ENCODE peak calls at places on chromosomes 7 and 10, in seven cellular contexts. N is heart left ventricle, I is suprapubic skin, Y is psoas muscle, O is bronchial epithelial cell, L is choroid plexus epithelial cell, X is upper lobe of right lung. S is an unnamed sample.

GRCh38 chr7:44105832-44106231 is 1.7 kb downstream of the AEBP1 start:
- DNase-seq in Y (no peak), L (no peak), O (no peak), X (no peak), I (no peak), N (no peak), S (no peak)

GRCh38 chr7:84337386-84337785 is 142.8 kb upstream of the SEMA3A start:
- DNase-seq in L (peak), Y (no peak), I (no peak), X (no peak), O (peak), N (no peak), S (no peak)

GRCh38 chr10:113922787-113923570 is 68.5 kb downstream of the NHLRC2 start:
- DNase-seq in N (no peak), Y (no peak), O (no peak), X (no peak), L (no peak), I (no peak), S (no peak)

GRCh38 chr10:123750901-123751300 is 84.7 kb downstream of the GPR26 start:
- DNase-seq in Y (no peak), L (no peak), X (no peak), N (no peak), I (no peak), O (no peak), S (no peak)

GRCh38 chr7:12161146-12161545 is 49.9 kb upstream of the TMEM106B start:
- DNase-seq in O (no peak), L (no peak), N (no peak), I (no peak), Y (no peak), X (no peak), S (no peak)

GRCh38 chr7:150362989-150363769 is 5.4 kb upstream of the REPIN1 start:
- DNase-seq in X (peak), I (no peak), L (no peak), O (no peak), Y (no peak), N (no peak), S (no peak)

GRCh38 chr10:117007080-117007479 is 2.1 kb upstream of the SHTN1 start:
- DNase-seq in I (no peak), O (peak), L (peak), X (no peak), Y (no peak), N (no peak), S (no peak)

GRCh38 chr7:104933433-104934074 is 80.5 kb upstream of the KMT2E start:
- DNase-seq in N (no peak), X (no peak), L (no peak), I (no peak), O (no peak), Y (no peak), S (no peak)

GRCh38 chr7:156692849-156693248 is 52.3 kb downstream of the RNF32 start:
- DNase-seq in Y (no peak), X (no peak), O (no peak), L (no peak), I (no peak), N (no peak), S (no peak)

GRCh38 chr10:98967601-98968000 is 268.1 kb downstream of the HPSE2 start:
- DNase-seq in O (no peak), N (no peak), Y (no peak), L (peak), X (no peak), I (no peak), S (no peak)

GRCh38 chr7:44438851-44439250 is 51.6 kb downstream of the NUDCD3 start:
- DNase-seq in I (no peak), N (no peak), L (peak), Y (no peak), X (no peak), O (no peak), S (no peak)

GRCh38 chr7:125773113-125773800 is 843.6 kb upstream of the POT1 start:
- DNase-seq in X (no peak), O (no peak), L (no peak), I (no peak), Y (no peak), N (no peak), S (no peak)

GRCh38 chr10:10209152-10209551 is 808.5 kb upstream of the CELF2 start:
- DNase-seq in L (peak), N (no peak), X (no peak), O (peak), Y (no peak), I (peak), S (no peak)

GRCh38 chr7:143380264-143380645 is 890 bp upstream of the ZYX start:
- DNase-seq in L (peak), X (peak), N (peak), Y (peak), O (peak), I (peak), S (peak)

GRCh38 chr7:38855867-38856266 is 53.1 kb downstream of the VPS41 start:
- DNase-seq in O (peak), I (no peak), N (no peak), X (no peak), L (no peak), Y (no peak), S (no peak)

GRCh38 chr10:123017421-123018165 is 8.8 kb downstream of the ACADSB start:
- DNase-seq in I (no peak), X (no peak), L (no peak), O (peak), N (no peak), Y (no peak), S (no peak)

GRCh38 chr10:23432161-23432560 is 6.7 kb upstream of the OTUD1 start:
- DNase-seq in N (no peak), X (no peak), L (no peak), O (peak), Y (no peak), I (no peak), S (no peak)

GRCh38 chr10:60271319-60272040 is 118.2 kb downstream of the ANK3 start:
- DNase-seq in L (no peak), Y (no peak), N (no peak), O (no peak), X (no peak), I (no peak), S (no peak)

GRCh38 chr10:113381906-113382562 is 170.8 kb upstream of the HABP2 start:
- DNase-seq in X (no peak), N (no peak), I (no peak), Y (no peak), O (no peak), L (peak), S (no peak)

GRCh38 chr10:117596666-117597065 is 54.1 kb downstream of the EMX2 start:
- DNase-seq in N (no peak), I (no peak), Y (no peak), X (no peak), O (no peak), L (no peak), S (no peak)

GRCh38 chr10:113018034-113018433 is 68.0 kb downstream of the TCF7L2 start:
- DNase-seq in L (no peak), I (no peak), N (no peak), O (no peak), X (no peak), Y (no peak), S (no peak)

GRCh38 chr7:43590862-43591550 is 8.1 kb downstream of the STK17A start:
- DNase-seq in X (no peak), O (no peak), Y (no peak), N (no peak), L (no peak), I (no peak), S (no peak)

GRCh38 chr10:102555781-102556328 is 52.1 kb downstream of the SUFU start:
- DNase-seq in Y (peak), O (peak), N (no peak), I (no peak), X (peak), L (peak), S (no peak)

GRCh38 chr7:140304071-140304799 is 94.1 kb downstream of the SLC37A3 start:
- DNase-seq in O (peak), I (no peak), Y (no peak), L (peak), N (no peak), X (no peak), S (no peak)

GRCh38 chr10:71687077-71687476 is 32.5 kb downstream of the C10orf105 start:
- DNase-seq in O (no peak), N (no peak), X (no peak), Y (no peak), I (no peak), L (no peak), S (no peak)

GRCh38 chr10:124596116-124596785 is 134.6 kb downstream of the LHPP start:
- DNase-seq in I (no peak), O (no peak), L (no peak), Y (peak), N (peak), X (no peak), S (no peak)

GRCh38 chr7:111499027-111499426 is 63.3 kb downstream of the IMMP2L start:
- DNase-seq in X (no peak), Y (no peak), N (no peak), I (no peak), L (peak), O (peak), S (no peak)

GRCh38 chr7:142808461-142808801 is 37.7 kb downstream of the PRSS2 start:
- DNase-seq in X (no peak), O (no peak), N (no peak), I (no peak), Y (no peak), L (no peak), S (no peak)

GRCh38 chr10:63003816-63004453 is 129.2 kb upstream of the NRBF2 start:
- DNase-seq in L (peak), I (no peak), Y (no peak), O (peak), X (no peak), N (no peak), S (no peak)

GRCh38 chr7:150368884-150369739 is 490 bp downstream of the REPIN1 start:
- DNase-seq in Y (peak), N (peak), I (no peak), L (no peak), O (no peak), X (peak), S (peak)

GRCh38 chr7:139889186-139889871 is 60.3 kb downstream of the TBXAS1 start:
- DNase-seq in X (no peak), Y (no peak), O (peak), N (no peak), L (no peak), I (no peak), S (no peak)

GRCh38 chr7:132576723-132577089 is 436 bp upstream of the PLXNA4 start:
- DNase-seq in N (no peak), O (no peak), I (no peak), X (no peak), L (no peak), Y (no peak), S (no peak)

GRCh38 chr10:117552156-117552620 is 9.6 kb downstream of the EMX2 start:
- DNase-seq in N (no peak), L (no peak), X (no peak), O (no peak), Y (no peak), I (no peak), S (no peak)

GRCh38 chr7:26190417-26190869 is 10.1 kb downstream of the HNRNPA2B1 start:
- DNase-seq in N (no peak), Y (no peak), I (no peak), O (no peak), L (no peak), X (no peak), S (no peak)

GRCh38 chr10:5457741-5458140 is 41.6 kb downstream of the CALML5 start:
- DNase-seq in I (no peak), N (no peak), Y (no peak), L (no peak), X (no peak), O (no peak), S (no peak)

GRCh38 chr7:96663871-96664445 is 45.7 kb downstream of the SEM1 start:
- DNase-seq in N (no peak), Y (no peak), X (no peak), L (no peak), I (no peak), O (no peak), S (no peak)

GRCh38 chr7:132857031-132857430 is 224.9 kb downstream of the CHCHD3 start:
- DNase-seq in L (no peak), O (no peak), Y (no peak), I (no peak), X (no peak), N (no peak), S (no peak)

GRCh38 chr7:78164459-78164858 is 365.9 kb downstream of the PHTF2 start:
- DNase-seq in O (no peak), L (no peak), N (no peak), Y (no peak), X (no peak), I (no peak), S (no peak)

DNA sequence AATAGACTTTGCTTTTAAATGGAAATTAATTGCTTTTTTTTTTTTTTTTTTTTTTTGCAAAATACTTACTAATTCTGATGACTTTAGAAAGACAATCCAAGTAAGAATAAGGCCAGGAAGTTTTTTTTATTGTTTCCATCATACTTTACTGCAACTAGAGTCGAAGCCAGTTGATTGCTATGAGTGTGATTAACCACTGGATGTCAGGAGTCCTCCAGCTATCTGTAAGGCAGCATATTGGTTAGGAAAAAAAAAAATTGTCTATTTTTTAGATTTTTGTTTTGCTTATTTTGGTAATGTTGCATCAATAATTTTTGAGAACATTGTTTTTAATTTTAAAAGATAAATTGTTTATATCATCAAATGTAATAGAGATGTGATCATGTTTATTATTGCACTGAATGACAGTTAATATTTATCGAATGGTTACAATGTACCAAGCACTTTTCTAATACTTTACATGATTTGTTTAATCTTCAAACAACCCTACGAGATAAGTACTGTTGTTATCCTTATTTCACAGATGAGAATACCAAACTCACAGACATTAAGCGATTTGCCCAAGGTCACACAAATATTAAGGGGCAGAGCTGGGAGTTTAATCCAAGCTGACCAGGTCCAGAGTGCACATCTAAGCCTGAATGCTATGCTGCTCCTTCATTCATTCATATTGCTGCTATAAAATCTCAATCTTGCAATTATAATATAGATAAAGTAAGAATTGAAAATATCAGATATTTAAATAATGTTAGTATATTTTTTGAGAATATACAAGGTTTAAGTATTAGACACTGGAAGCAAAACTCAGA is 19.9 kb upstream of the LMOD2 start:
- DNase-seq in N (no peak), L (peak), Y (no peak), X (no peak), O (peak), I (no peak), S (no peak)
- TF ChIP-seq CTCF in N (peak), L (peak), Y (peak), X (peak), O (peak), I (peak), S (peak)

GRCh38 chr10:83276971-83277370 is 862.3 kb upstream of the GHITM start:
- DNase-seq in L (no peak), N (no peak), I (no peak), O (no peak), Y (no peak), X (no peak), S (no peak)

GRCh38 chr10:83274088-83274487 is 865.2 kb upstream of the GHITM start:
- DNase-seq in O (peak), Y (no peak), I (no peak), X (no peak), N (no peak), L (no peak), S (no peak)

GRCh38 chr10:83273035-83273434 is 866.3 kb upstream of the GHITM start:
- DNase-seq in I (no peak), Y (no peak), X (no peak), O (no peak), L (peak), N (no peak), S (no peak)
- TF ChIP-seq CTCF in I (no peak), Y (no peak), X (no peak), O (no peak), L (no peak), N (no peak), S (no peak)

GRCh38 chr10:2980116-2980515 is 87.2 kb upstream of the PFKP start:
- DNase-seq in N (no peak), I (no peak), L (peak), O (no peak), X (no peak), Y (no peak), S (no peak)

GRCh38 chr10:2978574-2979266 is 88.6 kb upstream of the PFKP start:
- DNase-seq in O (no peak), N (no peak), Y (no peak), I (no peak), L (no peak), X (no peak), S (no peak)

GRCh38 chr10:2979267-2979660 is 88.1 kb upstream of the PFKP start:
- DNase-seq in O (no peak), N (no peak), X (no peak), L (peak), Y (no peak), I (no peak), S (no peak)

GRCh38 chr10:2980791-2981360 is 86.5 kb upstream of the PFKP start:
- DNase-seq in O (peak), N (no peak), I (no peak), X (no peak), Y (no peak), L (peak), S (no peak)

GRCh38 chr10:2978111-2978510 is 89.2 kb upstream of the PFKP start:
- DNase-seq in X (no peak), Y (no peak), L (peak), N (no peak), O (peak), I (no peak), S (no peak)
- TF ChIP-seq CTCF in X (peak), Y (peak), L (peak), N (peak), O (peak), I (no peak), S (no peak)

DNA sequence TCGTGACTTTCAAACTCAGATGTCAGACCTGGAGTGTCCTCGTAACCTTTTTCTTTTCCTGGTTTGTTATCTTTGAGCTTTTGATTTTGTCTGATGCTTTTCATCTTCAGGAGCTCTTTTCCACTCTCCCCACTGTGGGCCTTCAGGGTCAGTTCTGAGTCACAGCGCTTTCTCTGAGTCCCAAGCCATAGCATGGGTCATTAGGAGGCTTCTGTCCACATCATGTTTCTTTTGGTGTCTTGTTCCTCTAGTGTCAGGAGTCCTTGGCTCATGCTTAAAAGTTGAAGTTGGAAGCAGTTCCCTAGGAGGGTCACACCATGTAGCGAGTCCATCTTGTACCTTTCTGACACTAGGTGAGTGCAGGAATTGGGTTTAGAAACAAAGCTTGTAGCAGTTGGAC is 40.3 kb downstream of the DAGLB start:
- DNase-seq in I (no peak), X (no peak), L (no peak), Y (no peak), N (no peak), O (no peak), S (no peak)
- TF ChIP-seq CTCF in I (no peak), X (no peak), L (no peak), Y (no peak), N (no peak), O (no peak), S (no peak)

GRCh38 chr7:108247646-108248045 is 117.5 kb upstream of the LAMB4 start:
- DNase-seq in L (no peak), O (peak), N (no peak), I (no peak), Y (no peak), X (no peak), S (no peak)

GRCh38 chr7:108248418-108248817 is 118.3 kb upstream of the LAMB4 start:
- DNase-seq in N (no peak), I (no peak), Y (no peak), X (no peak), O (no peak), L (no peak), S (no peak)

GRCh38 chr7:108245523-108246226 is 115.5 kb upstream of the LAMB4 start:
- DNase-seq in L (no peak), I (no peak), O (no peak), N (no peak), X (no peak), Y (no peak), S (no peak)

GRCh38 chr7:108244110-108244509 is 113.9 kb upstream of the LAMB4 start:
- DNase-seq in L (no peak), O (peak), N (no peak), X (no peak), I (no peak), Y (no peak), S (no peak)

GRCh38 chr7:108246227-108246837 is 116.2 kb upstream of the LAMB4 start:
- DNase-seq in I (no peak), Y (peak), O (peak), X (no peak), N (no peak), L (peak), S (no peak)
- TF ChIP-seq CTCF in I (no peak), Y (no peak), O (peak), X (no peak), N (no peak), L (peak), S (no peak)

GRCh38 chr7:91264924-91265681 is 870 bp downstream of the FZD1 start:
- DNase-seq in X (peak), N (peak), L (peak), I (peak), Y (peak), O (peak), S (no peak)

GRCh38 chr7:91265693-91266066 is 1.4 kb downstream of the FZD1 start:
- DNase-seq in N (peak), L (peak), X (peak), I (no peak), Y (peak), O (no peak), S (no peak)

GRCh38 chr7:91266067-91266930 is 2.1 kb downstream of the FZD1 start:
- DNase-seq in Y (peak), L (no peak), O (no peak), N (peak), I (peak), X (peak), S (no peak)

GRCh38 chr7:91264083-91264923 is at the start of gene FZD1:
- DNase-seq in L (peak), X (peak), O (peak), I (peak), Y (peak), N (peak), S (no peak)

DNA sequence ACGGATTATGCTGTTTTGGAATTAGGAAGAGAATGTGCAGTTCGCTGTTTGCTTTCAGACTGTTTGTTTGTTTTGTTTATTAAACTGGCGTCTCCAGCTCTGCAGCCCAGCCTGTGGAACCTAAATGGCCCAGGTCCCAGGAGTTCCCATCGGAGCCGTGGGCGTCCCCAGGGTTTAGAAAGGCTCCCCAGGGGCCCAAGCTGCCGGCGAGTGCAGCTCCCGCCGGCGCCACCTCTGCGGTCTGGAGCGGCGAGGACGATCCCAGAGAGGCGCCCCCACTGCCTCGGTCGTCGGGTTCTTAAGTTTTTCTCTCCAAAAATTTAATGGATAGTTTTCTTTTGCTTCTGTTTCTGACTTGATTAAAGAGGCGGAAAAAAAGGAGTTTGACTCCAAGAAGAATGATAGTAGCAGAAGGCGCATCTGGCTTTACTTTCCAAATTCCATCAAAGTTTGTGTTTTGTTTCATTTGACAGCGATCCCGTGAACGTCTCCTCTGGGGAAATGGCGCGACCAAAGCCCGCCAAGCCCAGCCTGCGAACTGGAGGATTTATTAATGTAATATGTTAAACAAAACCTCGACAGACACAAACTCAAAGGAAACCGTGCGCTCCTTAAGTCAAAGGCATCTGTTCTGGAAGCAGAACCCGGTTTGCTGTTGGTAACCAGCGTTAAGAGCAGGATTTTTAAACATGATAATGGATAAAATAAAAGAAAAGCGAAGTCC is 712 bp upstream of the FZD1 start:
- DNase-seq in L (no peak), O (no peak), Y (peak), X (peak), N (peak), I (peak), S (no peak)
- TF ChIP-seq CTCF in L (no peak), O (no peak), Y (no peak), X (no peak), N (no peak), I (no peak), S (no peak)